ENCODE peak calls at places on chromosomes 11 and 22, in seven cellular contexts. Z, B, E, K, J, A and F are unnamed samples.

GRCh38 chr11:113204280-113204679 is 110.1 kb upstream of the TTC12 start:
- DNase-seq in Z (no peak), B (no peak), E (no peak), K (no peak), J (no peak), A (no peak), F (no peak)

GRCh38 chr11:95081412-95081811 is 8.2 kb upstream of the ENDOD1 start:
- DNase-seq in Z (no peak), B (peak; percentile 59), E (no peak), K (no peak), J (no peak), A (no peak), F (no peak)

GRCh38 chr11:130999086-130999485 is 82.8 kb upstream of the SNX19 start:
- DNase-seq in Z (peak; percentile 48), B (no peak), E (no peak), K (no peak), J (no peak), A (no peak), F (no peak)

GRCh38 chr22:33476716-33477115 is 418.5 kb upstream of the SYN3 start:
- DNase-seq in Z (peak; percentile 29), B (peak; percentile 62), E (no peak), K (no peak), J (peak; percentile 12), A (no peak), F (no peak)

GRCh38 chr22:46969491-46969890 is 207.0 kb downstream of the TBC1D22A start:
- DNase-seq in Z (no peak), B (no peak), E (peak; percentile 58), K (no peak), J (no peak), A (no peak), F (peak; percentile 94)

GRCh38 chr22:22935546-22936157 is 48.0 kb downstream of the IGLL5 start:
- DNase-seq in Z (no peak), B (no peak), E (peak; percentile 93), K (no peak), J (no peak), A (no peak), F (peak; percentile 96)

GRCh38 chr11:7278314-7278917 is 26.7 kb downstream of the SYT9 start:
- DNase-seq in Z (peak; percentile 15), B (no peak), E (no peak), K (no peak), J (peak; percentile 4), A (no peak), F (peak; percentile 38)

GRCh38 chr22:29117799-29118477 is 45.1 kb downstream of the KREMEN1 start:
- DNase-seq in Z (no peak), B (no peak), E (no peak), K (no peak), J (no peak), A (no peak), F (no peak)

GRCh38 chr11:3086114-3086513 is 28.9 kb upstream of the CARS1 start:
- DNase-seq in Z (no peak), B (no peak), E (no peak), K (no peak), J (no peak), A (no peak), F (no peak)

GRCh38 chr11:44716256-44716655 is 10.5 kb upstream of the TSPAN18 start:
- DNase-seq in Z (no peak), B (peak; percentile 61), E (no peak), K (no peak), J (no peak), A (no peak), F (no peak)

GRCh38 chr22:40509401-40510134 is 127.0 kb downstream of the MRTFA start:
- DNase-seq in Z (peak; percentile 72), B (peak; percentile 81), E (no peak), K (no peak), J (peak; percentile 68), A (no peak), F (no peak)

GRCh38 chr11:36165638-36166389 is 123.4 kb downstream of the COMMD9 start:
- DNase-seq in Z (no peak), B (no peak), E (no peak), K (no peak), J (no peak), A (no peak), F (no peak)

GRCh38 chr22:46070215-46070721 is 80.1 kb upstream of the PPARA start:
- DNase-seq in Z (peak; percentile 76), B (peak; percentile 90), E (peak; percentile 75), K (peak; percentile 89), J (no peak), A (no peak), F (no peak)

GRCh38 chr22:26161746-26162145 is 7.5 kb upstream of the SEZ6L start:
- DNase-seq in Z (no peak), B (no peak), E (no peak), K (no peak), J (no peak), A (no peak), F (no peak)

GRCh38 chr11:69437001-69437875 is 44.2 kb upstream of the LINC01488 start:
- DNase-seq in Z (peak; percentile 82), B (no peak), E (no peak), K (peak; percentile 87), J (no peak), A (no peak), F (no peak)

GRCh38 chr22:45155050-45155840 is 8.5 kb upstream of the NUP50 start:
- DNase-seq in Z (no peak), B (no peak), E (no peak), K (no peak), J (peak; percentile 60), A (no peak), F (no peak)

GRCh38 chr11:14075679-14076078 is 113.2 kb downstream of the SPON1 start:
- DNase-seq in Z (no peak), B (no peak), E (no peak), K (no peak), J (no peak), A (no peak), F (no peak)

GRCh38 chr11:12862761-12863469 is 146.2 kb upstream of the RASSF10 start:
- DNase-seq in Z (peak; percentile 24), B (no peak), E (no peak), K (no peak), J (peak; percentile 75), A (no peak), F (no peak)

GRCh38 chr11:41845066-41845465 is 385.6 kb upstream of the LRRC4C start:
- DNase-seq in Z (no peak), B (no peak), E (no peak), K (no peak), J (no peak), A (no peak), F (no peak)

GRCh38 chr11:117229411-117229810 is 2.5 kb downstream of the PCSK7 start:
- DNase-seq in Z (no peak), B (no peak), E (no peak), K (no peak), J (no peak), A (no peak), F (no peak)

GRCh38 chr11:69791266-69791665 is 16.1 kb upstream of the FGF4 start:
- DNase-seq in Z (peak; percentile 75), B (no peak), E (no peak), K (no peak), J (no peak), A (no peak), F (no peak)

GRCh38 chr11:120517390-120518315 is 6.1 kb downstream of the GRIK4 start:
- DNase-seq in Z (no peak), B (no peak), E (no peak), K (peak; percentile 62), J (no peak), A (no peak), F (no peak)

GRCh38 chr11:131441398-131441797 is 71.0 kb downstream of the NTM start:
- DNase-seq in Z (no peak), B (no peak), E (no peak), K (no peak), J (no peak), A (no peak), F (no peak)

GRCh38 chr11:115437902-115438575 is 66.2 kb downstream of the CADM1 start:
- DNase-seq in Z (no peak), B (no peak), E (no peak), K (no peak), J (no peak), A (no peak), F (no peak)

GRCh38 chr11:58926695-58927094 is 12.6 kb upstream of the GLYATL1 start:
- DNase-seq in Z (peak; percentile 39), B (no peak), E (no peak), K (no peak), J (no peak), A (no peak), F (no peak)

DNA sequence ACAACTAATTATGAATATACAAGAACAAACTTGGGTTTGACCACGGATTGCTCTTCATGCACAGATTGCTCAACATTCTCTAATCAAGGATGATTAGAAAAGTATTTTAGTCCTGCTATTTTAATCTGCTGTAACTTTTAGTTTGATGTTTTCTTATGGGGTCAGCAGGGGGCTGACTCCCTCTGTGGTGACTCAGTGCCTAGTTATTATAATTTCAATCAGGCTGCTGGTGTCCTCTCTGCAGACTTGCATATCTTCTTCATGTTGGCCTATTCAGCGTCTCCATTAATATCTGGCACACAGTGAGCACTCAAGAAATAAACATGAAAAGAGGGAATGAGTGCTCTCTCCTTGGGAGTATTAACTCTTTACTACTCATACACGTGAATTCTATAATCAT is 223.8 kb upstream of the DDI1 start:
- DNase-seq in Z (no peak), B (no peak), E (no peak), K (no peak), J (peak; percentile 52), A (no peak), F (no peak)
- TF ChIP-seq CTCF in Z (no peak), B (no peak), E (no peak), K (no peak), J (no peak), A (no peak), F (no peak)

GRCh38 chr11:64018310-64018709 is 17.4 kb upstream of the FLRT1 start:
- DNase-seq in Z (no peak), B (no peak), E (no peak), K (no peak), J (no peak), A (no peak), F (no peak)
- TF ChIP-seq CTCF in Z (no peak), B (no peak), E (no peak), K (no peak), J (no peak), A (no peak), F (no peak)

DNA sequence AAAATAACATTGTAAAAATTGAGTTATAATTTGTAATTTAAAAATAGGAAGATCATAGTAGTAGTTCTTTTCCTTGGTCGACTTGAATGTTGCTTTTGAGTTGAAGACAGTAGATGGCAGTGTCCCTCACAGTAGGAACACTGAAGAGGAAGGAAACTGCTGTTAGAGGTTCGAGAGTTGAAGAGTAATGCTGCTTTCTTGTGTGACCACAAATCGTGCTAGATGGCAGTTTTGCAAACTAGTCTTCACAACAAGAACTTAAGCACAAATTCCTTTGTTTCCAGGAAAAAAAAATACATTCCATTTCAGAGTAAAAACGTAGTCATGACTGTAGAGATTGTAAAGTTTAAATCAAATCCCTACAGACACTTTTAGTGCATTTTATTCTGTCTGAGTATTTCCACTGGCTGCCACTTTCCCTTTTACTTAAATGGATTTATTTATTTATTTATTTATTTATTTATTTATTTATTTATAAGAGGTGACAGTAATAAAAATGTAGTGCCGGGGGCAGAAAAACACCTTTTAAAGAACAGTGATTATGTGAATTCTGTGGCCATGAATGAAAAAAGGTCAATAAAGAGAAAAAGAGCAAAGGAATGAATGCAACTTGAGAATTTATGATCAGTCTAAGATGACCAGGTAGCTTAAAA is 54.6 kb downstream of the SPECC1L start:
- DNase-seq in Z (peak; percentile 39), B (no peak), E (peak; percentile 8), K (no peak), J (peak; percentile 80), A (no peak), F (peak; percentile 80)
- TF ChIP-seq CTCF in Z (peak; percentile 71), B (peak; percentile 84), E (peak; percentile 76), K (peak; percentile 71), J (peak; percentile 82), A (peak; percentile 80), F (peak; percentile 63)

GRCh38 chr22:43270314-43270908 is 72.8 kb downstream of the SCUBE1 start:
- DNase-seq in Z (no peak), B (no peak), E (no peak), K (no peak), J (no peak), A (no peak), F (peak; percentile 45)
- TF ChIP-seq CTCF in Z (no peak), B (no peak), E (peak; percentile 20), K (no peak), J (peak; percentile 8), A (no peak), F (no peak)